ENCODE peak calls at places on chromosomes 7 and 10, in seven cellular contexts. B is A549; Q is osteocyte; J is GM04503; X is stimulated activated CD4-positive, alpha-beta T cell treated with anti-CD3 and anti-CD28 coated beads, Interleukin-1b, Interleukin-23, amount 100 ng/mL, for 48 hours; Z is CD4-positive, alpha-beta T cell; O is HEK293T. W is an unnamed sample.

GRCh38 chr7:22121702-22122474 is 176.2 kb upstream of the CDCA7L start:
- DNase-seq in B (no peak), Q (peak), J (no peak), X (no peak), Z (no peak), O (no peak), W (no peak)

GRCh38 chr7:135879238-135879637 is 97.9 kb downstream of the MTPN start:
- DNase-seq in B (no peak), Q (no peak), J (peak), X (no peak), Z (no peak), O (no peak), W (no peak)

GRCh38 chr10:128463991-128464755 is 337.9 kb upstream of the MKI67 start:
- DNase-seq in B (no peak), Q (peak), J (no peak), X (no peak), Z (no peak), O (no peak), W (no peak)

GRCh38 chr7:17371656-17372524 is 73.4 kb downstream of the AHR start:
- DNase-seq in B (peak), Q (no peak), J (peak), X (no peak), Z (no peak), O (no peak), W (no peak)

GRCh38 chr10:28812384-28813372 is 135.4 kb downstream of the BAMBI start:
- DNase-seq in B (no peak), Q (peak), J (no peak), X (no peak), Z (no peak), O (no peak), W (no peak)

GRCh38 chr7:158816995-158817394 is 12.3 kb downstream of the ESYT2 start:
- DNase-seq in B (no peak), Q (no peak), J (no peak), X (no peak), Z (no peak), O (no peak), W (no peak)

GRCh38 chr7:128221929-128222403 is 19.1 kb upstream of the LEP start:
- DNase-seq in B (peak), Q (no peak), J (no peak), X (peak), Z (no peak), O (no peak), W (no peak)

GRCh38 chr7:128877756-128878120 is 15.1 kb downstream of the ATP6V1F start:
- DNase-seq in B (no peak), Q (no peak), J (no peak), X (no peak), Z (no peak), O (no peak), W (no peak)

GRCh38 chr10:128727114-128727513 is 600.9 kb upstream of the MKI67 start:
- DNase-seq in B (no peak), Q (no peak), J (no peak), X (no peak), Z (no peak), O (no peak), W (no peak)

GRCh38 chr7:109376576-109376975 is 806.9 kb downstream of the DNAJB9 start:
- DNase-seq in B (no peak), Q (no peak), J (no peak), X (no peak), Z (no peak), O (no peak), W (no peak)

GRCh38 chr10:44006826-44007225 is 358.1 kb upstream of the ZNF32 start:
- DNase-seq in B (no peak), Q (no peak), J (no peak), X (no peak), Z (no peak), O (no peak), W (no peak)

GRCh38 chr10:35979116-35979515 is 337.0 kb upstream of the FZD8 start:
- DNase-seq in B (no peak), Q (no peak), J (no peak), X (no peak), Z (no peak), O (no peak), W (no peak)

GRCh38 chr7:22759721-22760120 is 32.7 kb downstream of the IL6 start:
- DNase-seq in B (no peak), Q (no peak), J (no peak), X (no peak), Z (no peak), O (no peak), W (no peak)

GRCh38 chr10:124607693-124608092 is 136.5 kb downstream of the FAM53B start:
- DNase-seq in B (no peak), Q (no peak), J (no peak), X (no peak), Z (no peak), O (no peak), W (no peak)

GRCh38 chr7:4123823-4124222 is 558.3 kb upstream of the FOXK1 start:
- DNase-seq in B (no peak), Q (no peak), J (no peak), X (no peak), Z (no peak), O (no peak), W (no peak)

GRCh38 chr10:95788830-95789229 is 32.9 kb downstream of the ENTPD1 start:
- DNase-seq in B (no peak), Q (no peak), J (peak), X (no peak), Z (no peak), O (no peak), W (no peak)

GRCh38 chr10:47452495-47453434 is 31.1 kb downstream of the ANXA8 start:
- DNase-seq in B (no peak), Q (peak), J (no peak), X (no peak), Z (no peak), O (no peak), W (no peak)

GRCh38 chr10:117896517-117896916 is 150.2 kb downstream of the RAB11FIP2 start:
- DNase-seq in B (no peak), Q (no peak), J (no peak), X (no peak), Z (no peak), O (no peak), W (no peak)

GRCh38 chr7:157372300-157373232 is 35.8 kb downstream of the DNAJB6 start:
- DNase-seq in B (no peak), Q (no peak), J (no peak), X (no peak), Z (no peak), O (no peak), W (no peak)

GRCh38 chr7:29217112-29217511 is 22.5 kb downstream of the CHN2 start:
- DNase-seq in B (no peak), Q (no peak), J (no peak), X (no peak), Z (no peak), O (no peak), W (no peak)

GRCh38 chr7:100091411-100092181 is 2.8 kb downstream of the COPS6 start:
- DNase-seq in B (no peak), Q (no peak), J (no peak), X (peak), Z (no peak), O (no peak), W (no peak)

GRCh38 chr10:57849726-57850357 is 417.9 kb downstream of the IPMK start:
- DNase-seq in B (no peak), Q (no peak), J (no peak), X (no peak), Z (no peak), O (no peak), W (no peak)